ENCODE peak calls at places on chromosomes 4 and X, in six cellular contexts. One of them, this sample, is unnamed.

GRCh38 chrX:103398321-103398937 is 22.1 kb downstream of the BEX3 start:
- DNase-seq in fibroblast of the conjunctiva: peak; percentile 84
- DNase-seq in glutamatergic neuron: no peak
- DNase-seq in stimulated activated CD4-positive, alpha-beta T cell treated with anti-CD3 and anti-CD28 coated beads, Interleukin-2, amount 100 ng/mL, for 24 hours: no peak
- DNase-seq in NCI-H510A treated with DMSO at 0.1 percent for 48 hours: no peak
- DNase-seq in RPMI8226: no peak
- DNase-seq in this sample: peak; percentile 45

GRCh38 chr4:109826719-109827118 is 1.1 kb upstream of the RRH start:
- DNase-seq in fibroblast of the conjunctiva: peak; percentile 4
- DNase-seq in glutamatergic neuron: no peak
- DNase-seq in stimulated activated CD4-positive, alpha-beta T cell treated with anti-CD3 and anti-CD28 coated beads, Interleukin-2, amount 100 ng/mL, for 24 hours: no peak
- DNase-seq in NCI-H510A treated with DMSO at 0.1 percent for 48 hours: no peak
- DNase-seq in RPMI8226: peak; percentile 4
- DNase-seq in this sample: peak; percentile 26

GRCh38 chr4:3518941-3519340 is 13.3 kb downstream of the LRPAP1 start:
- DNase-seq in fibroblast of the conjunctiva: no peak
- DNase-seq in glutamatergic neuron: no peak
- DNase-seq in stimulated activated CD4-positive, alpha-beta T cell treated with anti-CD3 and anti-CD28 coated beads, Interleukin-2, amount 100 ng/mL, for 24 hours: no peak
- DNase-seq in NCI-H510A treated with DMSO at 0.1 percent for 48 hours: no peak
- DNase-seq in RPMI8226: no peak
- DNase-seq in this sample: no peak

GRCh38 chr4:15938182-15938581 is 358 bp downstream of the FGFBP1 start:
- DNase-seq in fibroblast of the conjunctiva: no peak
- DNase-seq in glutamatergic neuron: no peak
- DNase-seq in stimulated activated CD4-positive, alpha-beta T cell treated with anti-CD3 and anti-CD28 coated beads, Interleukin-2, amount 100 ng/mL, for 24 hours: no peak
- DNase-seq in NCI-H510A treated with DMSO at 0.1 percent for 48 hours: peak; percentile 5
- DNase-seq in RPMI8226: no peak
- DNase-seq in this sample: no peak

GRCh38 chr4:6474053-6474568 is 1.7 kb upstream of the PPP2R2C start:
- DNase-seq in fibroblast of the conjunctiva: no peak
- DNase-seq in glutamatergic neuron: peak; percentile 52
- DNase-seq in stimulated activated CD4-positive, alpha-beta T cell treated with anti-CD3 and anti-CD28 coated beads, Interleukin-2, amount 100 ng/mL, for 24 hours: peak; percentile 8
- DNase-seq in NCI-H510A treated with DMSO at 0.1 percent for 48 hours: no peak
- DNase-seq in RPMI8226: peak; percentile 14
- DNase-seq in this sample: peak; percentile 56

GRCh38 chrX:9189286-9189685 is 155.4 kb upstream of the FAM9B start:
- DNase-seq in fibroblast of the conjunctiva: no peak
- DNase-seq in glutamatergic neuron: no peak
- DNase-seq in stimulated activated CD4-positive, alpha-beta T cell treated with anti-CD3 and anti-CD28 coated beads, Interleukin-2, amount 100 ng/mL, for 24 hours: no peak
- DNase-seq in NCI-H510A treated with DMSO at 0.1 percent for 48 hours: peak; percentile 24
- DNase-seq in RPMI8226: no peak
- DNase-seq in this sample: no peak

GRCh38 chr4:176838611-176839411 is 46.1 kb upstream of the VEGFC start:
- DNase-seq in fibroblast of the conjunctiva: no peak
- DNase-seq in glutamatergic neuron: no peak
- DNase-seq in stimulated activated CD4-positive, alpha-beta T cell treated with anti-CD3 and anti-CD28 coated beads, Interleukin-2, amount 100 ng/mL, for 24 hours: no peak
- DNase-seq in NCI-H510A treated with DMSO at 0.1 percent for 48 hours: no peak
- DNase-seq in RPMI8226: no peak
- DNase-seq in this sample: no peak

GRCh38 chrX:153687121-153688039 is at the start of gene SLC6A8:
- DNase-seq in fibroblast of the conjunctiva: peak; percentile 12
- DNase-seq in glutamatergic neuron: peak; percentile 77
- DNase-seq in stimulated activated CD4-positive, alpha-beta T cell treated with anti-CD3 and anti-CD28 coated beads, Interleukin-2, amount 100 ng/mL, for 24 hours: peak; percentile 46
- DNase-seq in NCI-H510A treated with DMSO at 0.1 percent for 48 hours: peak; percentile 17
- DNase-seq in RPMI8226: peak; percentile 64
- DNase-seq in this sample: peak; percentile 77

GRCh38 chrX:32642283-32642682 is 569.1 kb downstream of the DMD start:
- DNase-seq in fibroblast of the conjunctiva: no peak
- DNase-seq in glutamatergic neuron: no peak
- DNase-seq in stimulated activated CD4-positive, alpha-beta T cell treated with anti-CD3 and anti-CD28 coated beads, Interleukin-2, amount 100 ng/mL, for 24 hours: no peak
- DNase-seq in NCI-H510A treated with DMSO at 0.1 percent for 48 hours: no peak
- DNase-seq in RPMI8226: no peak
- DNase-seq in this sample: no peak

GRCh38 chrX:118795528-118795927 is 28.1 kb upstream of the ZCCHC12 start:
- DNase-seq in fibroblast of the conjunctiva: no peak
- DNase-seq in glutamatergic neuron: no peak
- DNase-seq in stimulated activated CD4-positive, alpha-beta T cell treated with anti-CD3 and anti-CD28 coated beads, Interleukin-2, amount 100 ng/mL, for 24 hours: no peak
- DNase-seq in NCI-H510A treated with DMSO at 0.1 percent for 48 hours: no peak
- DNase-seq in RPMI8226: no peak
- DNase-seq in this sample: no peak

GRCh38 chrX:7889138-7889537 is 38.1 kb downstream of the PNPLA4 start:
- DNase-seq in fibroblast of the conjunctiva: no peak
- DNase-seq in glutamatergic neuron: no peak
- DNase-seq in stimulated activated CD4-positive, alpha-beta T cell treated with anti-CD3 and anti-CD28 coated beads, Interleukin-2, amount 100 ng/mL, for 24 hours: no peak
- DNase-seq in NCI-H510A treated with DMSO at 0.1 percent for 48 hours: no peak
- DNase-seq in RPMI8226: no peak
- DNase-seq in this sample: no peak

GRCh38 chr4:98474408-98474844 is 184.0 kb downstream of the TSPAN5 start:
- DNase-seq in fibroblast of the conjunctiva: peak; percentile 32
- DNase-seq in glutamatergic neuron: no peak
- DNase-seq in stimulated activated CD4-positive, alpha-beta T cell treated with anti-CD3 and anti-CD28 coated beads, Interleukin-2, amount 100 ng/mL, for 24 hours: no peak
- DNase-seq in NCI-H510A treated with DMSO at 0.1 percent for 48 hours: no peak
- DNase-seq in RPMI8226: no peak
- DNase-seq in this sample: peak; percentile 70

GRCh38 chr4:147643616-147644015 is 26.4 kb downstream of the TMEM184C start:
- DNase-seq in fibroblast of the conjunctiva: no peak
- DNase-seq in glutamatergic neuron: no peak
- DNase-seq in stimulated activated CD4-positive, alpha-beta T cell treated with anti-CD3 and anti-CD28 coated beads, Interleukin-2, amount 100 ng/mL, for 24 hours: no peak
- DNase-seq in NCI-H510A treated with DMSO at 0.1 percent for 48 hours: no peak
- DNase-seq in RPMI8226: no peak
- DNase-seq in this sample: no peak

GRCh38 chrX:39750246-39750790 is 347.4 kb downstream of the BCOR start:
- DNase-seq in fibroblast of the conjunctiva: no peak
- DNase-seq in glutamatergic neuron: no peak
- DNase-seq in stimulated activated CD4-positive, alpha-beta T cell treated with anti-CD3 and anti-CD28 coated beads, Interleukin-2, amount 100 ng/mL, for 24 hours: no peak
- DNase-seq in NCI-H510A treated with DMSO at 0.1 percent for 48 hours: no peak
- DNase-seq in RPMI8226: no peak
- DNase-seq in this sample: no peak

GRCh38 chr4:88219099-88219498 is 60.7 kb upstream of the ABCG2 start:
- DNase-seq in fibroblast of the conjunctiva: peak; percentile 37
- DNase-seq in glutamatergic neuron: no peak
- DNase-seq in stimulated activated CD4-positive, alpha-beta T cell treated with anti-CD3 and anti-CD28 coated beads, Interleukin-2, amount 100 ng/mL, for 24 hours: no peak
- DNase-seq in NCI-H510A treated with DMSO at 0.1 percent for 48 hours: peak; percentile 58
- DNase-seq in RPMI8226: peak; percentile 59
- DNase-seq in this sample: peak; percentile 50

GRCh38 chr4:147578057-147578476 is 39.1 kb upstream of the TMEM184C start:
- DNase-seq in fibroblast of the conjunctiva: peak; percentile 69
- DNase-seq in glutamatergic neuron: no peak
- DNase-seq in stimulated activated CD4-positive, alpha-beta T cell treated with anti-CD3 and anti-CD28 coated beads, Interleukin-2, amount 100 ng/mL, for 24 hours: no peak
- DNase-seq in NCI-H510A treated with DMSO at 0.1 percent for 48 hours: no peak
- DNase-seq in RPMI8226: no peak
- DNase-seq in this sample: no peak

GRCh38 chrX:38636949-38637819 is 75.8 kb downstream of the TSPAN7 start:
- DNase-seq in fibroblast of the conjunctiva: no peak
- DNase-seq in glutamatergic neuron: no peak
- DNase-seq in stimulated activated CD4-positive, alpha-beta T cell treated with anti-CD3 and anti-CD28 coated beads, Interleukin-2, amount 100 ng/mL, for 24 hours: no peak
- DNase-seq in NCI-H510A treated with DMSO at 0.1 percent for 48 hours: no peak
- DNase-seq in RPMI8226: no peak
- DNase-seq in this sample: no peak

GRCh38 chrX:54067741-54068140 is 23.5 kb upstream of the PHF8 start:
- DNase-seq in fibroblast of the conjunctiva: no peak
- DNase-seq in glutamatergic neuron: no peak
- DNase-seq in stimulated activated CD4-positive, alpha-beta T cell treated with anti-CD3 and anti-CD28 coated beads, Interleukin-2, amount 100 ng/mL, for 24 hours: no peak
- DNase-seq in NCI-H510A treated with DMSO at 0.1 percent for 48 hours: no peak
- DNase-seq in RPMI8226: peak; percentile 25
- DNase-seq in this sample: no peak

GRCh38 chr4:20095805-20096541 is 155.7 kb upstream of the SLIT2 start:
- DNase-seq in fibroblast of the conjunctiva: no peak
- DNase-seq in glutamatergic neuron: no peak
- DNase-seq in stimulated activated CD4-positive, alpha-beta T cell treated with anti-CD3 and anti-CD28 coated beads, Interleukin-2, amount 100 ng/mL, for 24 hours: no peak
- DNase-seq in NCI-H510A treated with DMSO at 0.1 percent for 48 hours: no peak
- DNase-seq in RPMI8226: no peak
- DNase-seq in this sample: no peak

GRCh38 chrX:103149652-103150051 is 56.7 kb upstream of the NXF3 start:
- DNase-seq in fibroblast of the conjunctiva: no peak
- DNase-seq in glutamatergic neuron: no peak
- DNase-seq in stimulated activated CD4-positive, alpha-beta T cell treated with anti-CD3 and anti-CD28 coated beads, Interleukin-2, amount 100 ng/mL, for 24 hours: no peak
- DNase-seq in NCI-H510A treated with DMSO at 0.1 percent for 48 hours: no peak
- DNase-seq in RPMI8226: no peak
- DNase-seq in this sample: no peak

GRCh38 chr4:155179216-155179615 is 29.2 kb upstream of the NPY2R start:
- DNase-seq in fibroblast of the conjunctiva: peak; percentile 31
- DNase-seq in glutamatergic neuron: no peak
- DNase-seq in stimulated activated CD4-positive, alpha-beta T cell treated with anti-CD3 and anti-CD28 coated beads, Interleukin-2, amount 100 ng/mL, for 24 hours: no peak
- DNase-seq in NCI-H510A treated with DMSO at 0.1 percent for 48 hours: no peak
- DNase-seq in RPMI8226: no peak
- DNase-seq in this sample: no peak

GRCh38 chrX:133674726-133675470 is 259.6 kb upstream of the GPC4 start:
- DNase-seq in fibroblast of the conjunctiva: no peak
- DNase-seq in glutamatergic neuron: no peak
- DNase-seq in stimulated activated CD4-positive, alpha-beta T cell treated with anti-CD3 and anti-CD28 coated beads, Interleukin-2, amount 100 ng/mL, for 24 hours: no peak
- DNase-seq in NCI-H510A treated with DMSO at 0.1 percent for 48 hours: peak; percentile 13
- DNase-seq in RPMI8226: no peak
- DNase-seq in this sample: no peak